ENCODE peak calls at places on chromosome 18, in four cellular contexts. T is mesendoderm, A is trophoblast cell, E is H1. M is an unnamed sample. For H3K79me2, the result is how much of the 10 kb centered on the place peaks cover.

GRCh38 chr18:76494541-76495403 is at the start of gene ZNF516:
- DNase-seq in T (peak), A (no peak), E (no peak), M (no peak)

GRCh38 chr18:70154591-70155194 is 50.8 kb downstream of the RTTN start:
- DNase-seq in T (peak), A (peak), E (no peak), M (no peak)

GRCh38 chr18:11162889-11163288 is 13.5 kb upstream of the PIEZO2 start:
- DNase-seq in T (peak), A (no peak), E (no peak), M (no peak)

GRCh38 chr18:56200381-56200831 is 438.0 kb downstream of the TXNL1 start:
- DNase-seq in T (peak), A (no peak), E (no peak), M (no peak)

GRCh38 chr18:41967680-41968079 is 12.6 kb downstream of the PIK3C3 start:
- DNase-seq in T (no peak), A (no peak), E (no peak), M (no peak)

GRCh38 chr18:33128581-33128980 is 311.9 kb downstream of the CCDC178 start:
- DNase-seq in T (no peak), A (no peak), E (no peak), M (no peak)

GRCh38 chr18:36186461-36187137 is 698 bp upstream of the MOCOS start:
- DNase-seq in T (peak), A (peak), E (peak), M (peak)

GRCh38 chr18:69636529-69637301 is 236.0 kb downstream of the DOK6 start:
- DNase-seq in T (peak), A (no peak), E (peak), M (peak)

GRCh38 chr18:32405588-32405987 is 65.1 kb downstream of the GAREM1 start:
- DNase-seq in T (no peak), A (no peak), E (no peak), M (no peak)

GRCh38 chr18:67428148-67428547 is 88.4 kb downstream of the DSEL start:
- DNase-seq in T (no peak), A (no peak), E (no peak), M (no peak)

GRCh38 chr18:10864722-10865121 is 284.6 kb downstream of the PIEZO2 start:
- DNase-seq in T (no peak), A (no peak), E (no peak), M (no peak)

GRCh38 chr18:36559458-36559857 is 261.9 kb downstream of the FHOD3 start:
- DNase-seq in T (no peak), A (no peak), E (no peak), M (no peak)

DNA sequence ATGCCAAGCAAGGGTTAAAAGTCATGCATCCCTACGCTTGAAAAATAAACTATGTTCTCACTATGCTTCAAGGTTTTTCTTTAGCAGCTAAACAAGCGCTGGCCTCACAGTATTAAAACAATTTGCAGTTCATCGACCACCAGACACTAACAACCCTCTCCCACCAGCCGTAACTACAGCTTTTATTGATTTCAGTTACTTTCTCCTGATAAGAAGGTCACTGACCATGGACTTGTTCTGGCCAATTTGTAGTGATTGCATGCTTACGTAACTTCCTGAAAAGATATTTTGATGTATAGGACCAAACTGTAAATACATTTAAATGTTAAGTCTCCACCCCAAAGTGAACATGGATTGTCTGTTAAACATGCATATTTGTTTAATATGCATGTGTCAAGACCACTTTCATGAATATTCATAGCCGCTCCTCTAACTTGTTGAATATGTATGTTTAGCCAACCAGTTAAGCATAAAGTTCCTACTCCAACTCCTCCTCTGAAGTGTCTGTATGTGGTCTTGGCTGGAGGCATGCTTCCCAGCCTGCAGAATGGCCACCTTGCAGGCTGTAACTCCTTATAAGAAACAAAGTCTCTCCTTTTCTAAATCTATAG is 1.7 kb upstream of the THOC1 start:
- DNase-seq in T (peak), A (no peak), E (no peak), M (no peak)
- H3K79me2 ChIP-seq in T (under half), A (under half), E (under half), M (under half)

DNA sequence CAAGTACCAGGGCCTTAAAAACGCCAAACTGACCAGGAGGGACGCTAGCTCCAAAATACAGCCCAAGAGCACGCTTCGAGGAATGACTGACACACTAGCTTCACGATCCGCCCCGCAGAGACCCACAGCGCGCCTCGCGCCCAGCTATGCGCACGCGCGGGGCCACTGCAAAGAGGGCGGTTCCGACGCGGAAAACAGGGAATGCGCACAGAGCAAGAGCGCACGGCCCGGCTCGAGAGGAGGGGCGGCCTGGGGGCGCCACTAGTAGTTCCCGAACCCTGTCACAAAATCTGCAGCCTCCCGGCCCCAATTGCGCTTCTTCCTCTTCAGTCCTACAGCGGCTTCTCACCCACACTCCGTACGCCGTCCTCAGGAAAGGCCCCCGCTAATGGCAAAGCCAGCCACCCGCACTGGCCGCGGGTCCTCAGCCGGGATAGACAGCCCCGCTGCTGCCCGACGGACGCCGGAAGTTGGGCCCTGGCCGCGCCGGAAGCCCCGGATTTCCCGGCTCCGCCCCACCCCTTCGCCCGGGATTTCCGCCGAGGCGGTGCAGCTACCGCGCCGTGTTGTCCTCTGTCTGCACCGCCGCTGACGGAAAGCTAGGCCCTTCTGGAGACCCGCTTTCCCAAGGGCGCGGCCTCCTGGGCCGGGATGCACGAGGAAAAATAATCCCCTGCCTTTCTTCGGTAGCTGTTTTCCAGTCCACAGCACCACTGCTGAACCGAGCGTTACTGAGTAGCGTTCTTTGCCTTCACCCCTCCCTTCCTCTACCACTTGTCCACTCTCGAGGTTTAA is at the start of gene HDHD2:
- DNase-seq in T (peak), A (peak), E (peak), M (peak)
- H2BK120ac ChIP-seq in T (no peak), A (peak), E (no peak), M (no peak)

GRCh38 chr18:74152906-74153305 is 4.6 kb downstream of the TIMM21 start:
- DNase-seq in T (peak), A (no peak), E (no peak), M (no peak)
- H3K79me2 ChIP-seq in T (under half), A (under half), E (half or more), M (under half)

GRCh38 chr18:23502516-23503037 is 734 bp upstream of the RMC1 start:
- DNase-seq in T (no peak), A (no peak), E (no peak), M (no peak)
- H2BK120ac ChIP-seq in T (no peak), A (peak), E (no peak), M (no peak)

GRCh38 chr18:48581941-48582340 is 43.1 kb downstream of the CTIF start:
- DNase-seq in T (no peak), A (no peak), E (no peak), M (no peak)

GRCh38 chr18:48580066-48580465 is 41.2 kb downstream of the CTIF start:
- DNase-seq in T (no peak), A (peak), E (no peak), M (no peak)

GRCh38 chr18:48582946-48583345 is 44.1 kb downstream of the CTIF start:
- DNase-seq in T (peak), A (no peak), E (no peak), M (no peak)

GRCh38 chr18:48581206-48581605 is 42.4 kb downstream of the CTIF start:
- DNase-seq in T (no peak), A (no peak), E (no peak), M (no peak)

GRCh38 chr18:48580782-48581181 is 42.0 kb downstream of the CTIF start:
- DNase-seq in T (peak), A (peak), E (no peak), M (peak)
- H3K79me2 ChIP-seq in T (under half), A (under half), E (under half), M (under half)

GRCh38 chr18:3664563-3665178 is 214.7 kb downstream of the TGIF1 start:
- DNase-seq in T (peak), A (no peak), E (no peak), M (no peak)

GRCh38 chr18:3667255-3668137 is 217.5 kb downstream of the TGIF1 start:
- DNase-seq in T (no peak), A (no peak), E (no peak), M (no peak)

GRCh38 chr18:3665780-3666525 is 216.0 kb downstream of the TGIF1 start:
- DNase-seq in T (peak), A (peak), E (peak), M (peak)

GRCh38 chr18:3665187-3665586 is 215.2 kb downstream of the TGIF1 start:
- DNase-seq in T (no peak), A (no peak), E (no peak), M (no peak)

DNA sequence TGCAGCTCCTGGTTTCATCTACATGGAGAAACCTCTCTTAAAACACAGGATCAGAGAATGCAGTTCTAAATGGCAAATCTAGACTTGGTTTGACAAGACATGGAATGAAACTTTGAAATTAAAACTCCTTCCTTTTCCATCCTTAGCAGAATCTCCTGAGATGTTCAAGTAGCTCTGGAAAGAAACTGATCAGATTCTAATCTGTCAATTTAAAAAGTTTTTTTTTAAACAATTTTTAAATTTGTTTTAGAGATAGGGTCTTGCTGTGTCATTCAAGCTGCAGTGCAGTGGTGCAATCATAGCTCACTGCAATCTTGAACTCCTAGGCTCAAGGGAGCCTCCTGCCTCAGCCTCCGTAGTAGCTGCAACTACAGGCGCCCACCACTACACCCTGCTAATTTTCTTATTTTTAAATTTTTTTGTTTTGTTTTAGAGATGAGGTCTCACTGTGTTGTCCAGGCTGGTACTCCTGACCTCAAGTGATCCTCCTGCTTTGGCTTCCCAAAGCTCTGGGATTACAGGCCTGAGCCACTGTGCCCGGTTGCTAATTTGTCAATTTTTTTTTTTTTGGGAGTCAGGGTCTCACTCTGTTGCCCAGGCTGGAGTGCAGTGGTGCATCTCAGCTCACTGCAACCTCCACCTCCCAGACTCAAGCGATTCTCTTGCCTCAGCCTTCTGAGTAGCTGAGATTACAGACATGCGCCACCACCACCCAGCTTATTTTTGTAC is 216.7 kb downstream of the TGIF1 start:
- DNase-seq in T (no peak), A (no peak), E (no peak), M (no peak)
- H2BK120ac ChIP-seq in T (no peak), A (peak), E (no peak), M (no peak)

GRCh38 chr18:8795586-8795985 is 90.2 kb downstream of the MTCL1 start:
- DNase-seq in T (peak), A (no peak), E (no peak), M (no peak)
- H3K79me2 ChIP-seq in T (under half), A (under half), E (under half), M (under half)

DNA sequence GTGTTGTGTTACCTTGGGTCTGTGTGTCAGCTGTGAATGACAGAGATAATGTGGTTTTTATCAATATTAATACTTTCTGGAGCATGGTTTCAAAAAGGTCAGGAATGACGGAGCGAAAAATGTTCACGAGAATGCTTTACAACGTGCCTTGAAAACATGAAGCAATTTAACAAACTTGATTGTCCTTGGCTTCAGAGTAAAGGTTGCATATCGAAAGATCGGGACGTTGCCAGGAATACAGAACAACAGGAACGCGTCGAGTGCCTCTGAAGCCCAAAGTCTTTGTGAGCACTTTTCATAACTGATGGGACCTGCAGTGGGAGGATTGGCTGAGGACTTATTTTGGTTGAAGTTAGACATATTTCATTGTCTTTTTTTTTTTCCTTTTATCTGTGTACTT is 206.1 kb downstream of the ZNF407 start:
- DNase-seq in T (no peak), A (peak), E (no peak), M (no peak)
- H2BK120ac ChIP-seq in T (peak), A (no peak), E (no peak), M (no peak)